ENCODE peak calls at places on chromosomes 16 and 17, in eight cellular contexts. Q is heart right ventricle; X is stimulated activated CD4-positive, alpha-beta T cell treated with anti-CD3 and anti-CD28 coated beads, TNF-alpha, amount 100 ng/mL, for 4 hours; L is T-helper 2 cell; Z is effector memory CD4-positive, alpha-beta T cell; T is MM.1S; F is GM04503; A is non-pigmented ciliary epithelial cell. K is an unnamed sample.

GRCh38 chr16:89324056-89325010 is 106.8 kb downstream of the ZNF778 start:
- DNase-seq in T (no peak), Q (no peak), A (peak), L (peak), F (no peak), Z (no peak), X (peak), K (peak)

GRCh38 chr16:69253796-69254426 is 57.2 kb upstream of the VPS4A start:
- DNase-seq in T (no peak), Z (no peak), L (peak), F (no peak), Q (no peak), A (no peak), X (no peak), K (no peak)

GRCh38 chr16:73000020-73000906 is 47.7 kb downstream of the ZFHX3 start:
- DNase-seq in T (no peak), L (no peak), Q (peak), F (no peak), X (no peak), A (no peak), Z (no peak), K (peak)

GRCh38 chr16:66026211-66026610 is 340.3 kb upstream of the CDH5 start:
- DNase-seq in Q (no peak), X (no peak), A (no peak), F (no peak), L (no peak), Z (no peak), T (no peak), K (peak)

GRCh38 chr16:30902070-30902972 is 5.9 kb downstream of the CTF1 start:
- DNase-seq in F (no peak), X (peak), L (peak), A (no peak), Q (peak), Z (peak), T (peak), K (no peak)

GRCh38 chr17:65538679-65539529 is 22.5 kb downstream of the AXIN2 start:
- DNase-seq in Z (no peak), T (no peak), A (no peak), X (no peak), Q (no peak), F (no peak), L (no peak), K (no peak)

GRCh38 chr16:53132406-53132805 is 77.6 kb downstream of the CHD9 start:
- DNase-seq in F (no peak), Z (no peak), A (no peak), T (no peak), L (no peak), X (no peak), Q (no peak), K (no peak)

GRCh38 chr17:21674242-21674731 is 18.0 kb upstream of the KCNJ18 start:
- DNase-seq in X (no peak), Z (no peak), L (no peak), A (no peak), F (no peak), Q (no peak), T (no peak), K (peak)

GRCh38 chr16:21701271-21701670 is 37.5 kb downstream of the OTOA start:
- DNase-seq in Z (no peak), T (no peak), Q (no peak), L (no peak), F (no peak), X (no peak), A (no peak), K (no peak)

GRCh38 chr17:73715714-73716113 is 71.5 kb upstream of the SDK2 start:
- DNase-seq in L (no peak), X (no peak), Z (no peak), Q (no peak), A (no peak), F (no peak), T (no peak), K (no peak)

GRCh38 chr16:77896357-77896972 is 108.1 kb downstream of the VAT1L start:
- DNase-seq in Q (no peak), X (no peak), Z (no peak), T (no peak), A (no peak), L (no peak), F (no peak), K (no peak)

GRCh38 chr17:49798182-49798581 is 9.7 kb downstream of the KAT7 start:
- DNase-seq in T (no peak), F (no peak), Z (no peak), X (no peak), Q (no peak), L (no peak), A (no peak), K (no peak)

GRCh38 chr16:68379472-68380347 is 68.6 kb downstream of the SMPD3 start:
- DNase-seq in L (peak), Z (no peak), T (no peak), F (no peak), A (no peak), Q (no peak), X (no peak), K (no peak)

GRCh38 chr17:43010667-43011308 is 4.2 kb downstream of the IFI35 start:
- DNase-seq in F (no peak), L (no peak), A (no peak), Q (no peak), Z (no peak), T (no peak), X (no peak), K (no peak)

GRCh38 chr17:19650826-19651225 is 2.3 kb downstream of the ALDH3A2 start:
- DNase-seq in Q (no peak), L (no peak), A (no peak), F (no peak), X (no peak), Z (no peak), T (no peak), K (no peak)

GRCh38 chr16:48231675-48232214 is 12.4 kb upstream of the LONP2 start:
- DNase-seq in A (no peak), Z (no peak), X (no peak), L (peak), F (no peak), T (peak), Q (no peak), K (no peak)

GRCh38 chr17:2050246-2050866 is 4.5 kb upstream of the HIC1 start:
- DNase-seq in A (no peak), T (peak), X (peak), F (no peak), Z (peak), Q (peak), L (peak), K (no peak)

GRCh38 chr16:73151225-73151624 is 103.3 kb upstream of the ZFHX3 start:
- DNase-seq in X (no peak), A (no peak), L (no peak), F (no peak), Z (no peak), T (no peak), Q (no peak), K (no peak)

K was measured in coronary artery.